ENCODE peak calls at places on chromosomes 13 and 19, in eight cellular contexts. One of them, this sample, is unnamed.

GRCh38 chr19:10514211-10515145 is 2.8 kb downstream of the S1PR5 start:
- DNase-seq in ascending aorta: no peak
- DNase-seq in CD8-positive, alpha-beta T cell: peak; percentile 57
- DNase-seq in brain microvascular endothelial cell: no peak
- DNase-seq in heart right ventricle: no peak
- DNase-seq in fibroblast of lung: no peak
- DNase-seq in A673: peak; percentile 48
- DNase-seq in GM23338: peak; percentile 85
- DNase-seq in this sample: peak; percentile 31

GRCh38 chr13:69423844-69424243 is 683.8 kb upstream of the ATXN8OS start:
- DNase-seq in fibroblast of lung: no peak
- DNase-seq in heart right ventricle: no peak
- DNase-seq in A673: no peak
- DNase-seq in CD8-positive, alpha-beta T cell: no peak
- DNase-seq in brain microvascular endothelial cell: no peak
- DNase-seq in ascending aorta: no peak
- DNase-seq in GM23338: no peak
- DNase-seq in this sample: no peak

GRCh38 chr13:79825959-79826358 is 345.0 kb downstream of the NDFIP2 start:
- DNase-seq in CD8-positive, alpha-beta T cell: no peak
- DNase-seq in A673: no peak
- DNase-seq in ascending aorta: no peak
- DNase-seq in heart right ventricle: no peak
- DNase-seq in fibroblast of lung: no peak
- DNase-seq in GM23338: no peak
- DNase-seq in brain microvascular endothelial cell: no peak
- DNase-seq in this sample: no peak

GRCh38 chr19:40862785-40863184 is 12.5 kb upstream of the CYP2A6 start:
- DNase-seq in brain microvascular endothelial cell: no peak
- DNase-seq in A673: no peak
- DNase-seq in fibroblast of lung: no peak
- DNase-seq in ascending aorta: no peak
- DNase-seq in CD8-positive, alpha-beta T cell: no peak
- DNase-seq in GM23338: no peak
- DNase-seq in heart right ventricle: no peak
- DNase-seq in this sample: no peak

GRCh38 chr13:55497486-55497885 is 1643.2 kb upstream of the PRR20A start:
- DNase-seq in CD8-positive, alpha-beta T cell: no peak
- DNase-seq in fibroblast of lung: no peak
- DNase-seq in heart right ventricle: no peak
- DNase-seq in A673: peak; percentile 9
- DNase-seq in brain microvascular endothelial cell: no peak
- DNase-seq in ascending aorta: no peak
- DNase-seq in GM23338: peak; percentile 8
- DNase-seq in this sample: no peak

GRCh38 chr19:40806385-40807146 is 7.6 kb downstream of the EGLN2 start:
- DNase-seq in fibroblast of lung: peak; percentile 96
- DNase-seq in heart right ventricle: peak; percentile 92
- DNase-seq in A673: peak; percentile 99
- DNase-seq in brain microvascular endothelial cell: peak; percentile 97
- DNase-seq in CD8-positive, alpha-beta T cell: peak; percentile 81
- DNase-seq in GM23338: peak; percentile 100
- DNase-seq in ascending aorta: peak; percentile 50
- DNase-seq in this sample: peak; percentile 69

GRCh38 chr13:28540612-28541011 is 45.7 kb upstream of the FLT1 start:
- DNase-seq in ascending aorta: no peak
- DNase-seq in CD8-positive, alpha-beta T cell: no peak
- DNase-seq in heart right ventricle: no peak
- DNase-seq in A673: no peak
- DNase-seq in fibroblast of lung: no peak
- DNase-seq in brain microvascular endothelial cell: peak; percentile 6
- DNase-seq in GM23338: no peak
- DNase-seq in this sample: no peak

GRCh38 chr13:62933809-62934208 is 1518.2 kb upstream of the PCDH20 start:
- DNase-seq in brain microvascular endothelial cell: no peak
- DNase-seq in GM23338: peak; percentile 7
- DNase-seq in ascending aorta: no peak
- DNase-seq in heart right ventricle: no peak
- DNase-seq in A673: no peak
- DNase-seq in fibroblast of lung: no peak
- DNase-seq in CD8-positive, alpha-beta T cell: no peak
- DNase-seq in this sample: no peak

GRCh38 chr13:30110301-30111070 is 196.9 kb downstream of the KATNAL1 start:
- DNase-seq in ascending aorta: no peak
- DNase-seq in brain microvascular endothelial cell: no peak
- DNase-seq in GM23338: no peak
- DNase-seq in fibroblast of lung: no peak
- DNase-seq in heart right ventricle: no peak
- DNase-seq in A673: no peak
- DNase-seq in CD8-positive, alpha-beta T cell: no peak
- DNase-seq in this sample: no peak

GRCh38 chr13:29567411-29567810 is 28.1 kb downstream of the SLC7A1 start:
- DNase-seq in fibroblast of lung: no peak
- DNase-seq in ascending aorta: no peak
- DNase-seq in A673: no peak
- DNase-seq in brain microvascular endothelial cell: no peak
- DNase-seq in CD8-positive, alpha-beta T cell: no peak
- DNase-seq in GM23338: no peak
- DNase-seq in heart right ventricle: no peak
- DNase-seq in this sample: no peak

GRCh38 chr13:102598061-102598460 is 1.3 kb downstream of the TPP2 start:
- DNase-seq in fibroblast of lung: no peak
- DNase-seq in CD8-positive, alpha-beta T cell: no peak
- DNase-seq in ascending aorta: no peak
- DNase-seq in A673: no peak
- DNase-seq in GM23338: no peak
- DNase-seq in heart right ventricle: no peak
- DNase-seq in brain microvascular endothelial cell: no peak
- DNase-seq in this sample: no peak

GRCh38 chr19:7468840-7469239 is 20.0 kb downstream of the PEX11G start:
- DNase-seq in GM23338: no peak
- DNase-seq in A673: no peak
- DNase-seq in fibroblast of lung: no peak
- DNase-seq in brain microvascular endothelial cell: no peak
- DNase-seq in heart right ventricle: no peak
- DNase-seq in CD8-positive, alpha-beta T cell: no peak
- DNase-seq in ascending aorta: no peak
- DNase-seq in this sample: no peak

GRCh38 chr13:111282425-111282824 is 38.0 kb upstream of the TEX29 start:
- DNase-seq in A673: no peak
- DNase-seq in brain microvascular endothelial cell: no peak
- DNase-seq in fibroblast of lung: no peak
- DNase-seq in CD8-positive, alpha-beta T cell: no peak
- DNase-seq in GM23338: no peak
- DNase-seq in heart right ventricle: no peak
- DNase-seq in ascending aorta: no peak
- DNase-seq in this sample: no peak

GRCh38 chr13:109517516-109517915 is 268.9 kb downstream of the IRS2 start:
- DNase-seq in brain microvascular endothelial cell: no peak
- DNase-seq in GM23338: no peak
- DNase-seq in CD8-positive, alpha-beta T cell: no peak
- DNase-seq in fibroblast of lung: peak; percentile 32
- DNase-seq in ascending aorta: no peak
- DNase-seq in A673: no peak
- DNase-seq in heart right ventricle: no peak
- DNase-seq in this sample: no peak

GRCh38 chr13:81888855-81889254 is 1547.9 kb upstream of the SPRY2 start:
- DNase-seq in brain microvascular endothelial cell: no peak
- DNase-seq in GM23338: no peak
- DNase-seq in ascending aorta: no peak
- DNase-seq in A673: no peak
- DNase-seq in CD8-positive, alpha-beta T cell: no peak
- DNase-seq in fibroblast of lung: no peak
- DNase-seq in heart right ventricle: no peak
- DNase-seq in this sample: no peak

GRCh38 chr13:82647540-82647939 is 1234.7 kb downstream of the SLITRK1 start:
- DNase-seq in A673: no peak
- DNase-seq in ascending aorta: no peak
- DNase-seq in GM23338: peak; percentile 10
- DNase-seq in CD8-positive, alpha-beta T cell: no peak
- DNase-seq in fibroblast of lung: no peak
- DNase-seq in brain microvascular endothelial cell: no peak
- DNase-seq in heart right ventricle: no peak
- DNase-seq in this sample: no peak

GRCh38 chr13:104289400-104289799 is 1223.2 kb upstream of the SLC10A2 start:
- DNase-seq in fibroblast of lung: peak; percentile 23
- DNase-seq in GM23338: no peak
- DNase-seq in brain microvascular endothelial cell: no peak
- DNase-seq in heart right ventricle: no peak
- DNase-seq in CD8-positive, alpha-beta T cell: no peak
- DNase-seq in A673: no peak
- DNase-seq in ascending aorta: no peak
- DNase-seq in this sample: no peak

GRCh38 chr13:49220856-49221614 is 897 bp downstream of the MLNR start:
- DNase-seq in A673: no peak
- DNase-seq in CD8-positive, alpha-beta T cell: no peak
- DNase-seq in GM23338: peak; percentile 57
- DNase-seq in heart right ventricle: no peak
- DNase-seq in fibroblast of lung: peak; percentile 16
- DNase-seq in ascending aorta: no peak
- DNase-seq in brain microvascular endothelial cell: no peak
- DNase-seq in this sample: no peak

GRCh38 chr13:93620366-93620765 is 393.8 kb downstream of the GPC6 start:
- DNase-seq in brain microvascular endothelial cell: no peak
- DNase-seq in heart right ventricle: no peak
- DNase-seq in ascending aorta: no peak
- DNase-seq in fibroblast of lung: peak; percentile 42
- DNase-seq in GM23338: no peak
- DNase-seq in A673: no peak
- DNase-seq in CD8-positive, alpha-beta T cell: no peak
- DNase-seq in this sample: no peak

GRCh38 chr13:32323912-32324311 is 8.6 kb downstream of the BRCA2 start:
- DNase-seq in brain microvascular endothelial cell: peak; percentile 45
- DNase-seq in A673: no peak
- DNase-seq in GM23338: no peak
- DNase-seq in heart right ventricle: no peak
- DNase-seq in CD8-positive, alpha-beta T cell: no peak
- DNase-seq in fibroblast of lung: peak; percentile 81
- DNase-seq in ascending aorta: no peak
- DNase-seq in this sample: no peak

GRCh38 chr13:90201676-90202425 is 1145.6 kb upstream of the MIR17HG start:
- DNase-seq in fibroblast of lung: no peak
- DNase-seq in GM23338: no peak
- DNase-seq in A673: no peak
- DNase-seq in heart right ventricle: peak; percentile 7
- DNase-seq in ascending aorta: no peak
- DNase-seq in brain microvascular endothelial cell: no peak
- DNase-seq in CD8-positive, alpha-beta T cell: no peak
- DNase-seq in this sample: no peak

GRCh38 chr13:35787937-35788336 is 311.4 kb upstream of the MAB21L1 start:
- DNase-seq in brain microvascular endothelial cell: no peak
- DNase-seq in heart right ventricle: no peak
- DNase-seq in A673: no peak
- DNase-seq in CD8-positive, alpha-beta T cell: no peak
- DNase-seq in fibroblast of lung: peak; percentile 34
- DNase-seq in GM23338: peak; percentile 29
- DNase-seq in ascending aorta: no peak
- DNase-seq in this sample: no peak

GRCh38 chr19:30085394-30085793 is 143.4 kb downstream of the URI1 start:
- DNase-seq in ascending aorta: no peak
- DNase-seq in CD8-positive, alpha-beta T cell: no peak
- DNase-seq in heart right ventricle: no peak
- DNase-seq in A673: peak; percentile 24
- DNase-seq in fibroblast of lung: peak; percentile 3
- DNase-seq in brain microvascular endothelial cell: no peak
- DNase-seq in GM23338: peak; percentile 74
- DNase-seq in this sample: no peak

GRCh38 chr19:7983995-7984837 is 21.2 kb downstream of the ELAVL1 start:
- DNase-seq in fibroblast of lung: no peak
- DNase-seq in A673: no peak
- DNase-seq in GM23338: no peak
- DNase-seq in ascending aorta: no peak
- DNase-seq in CD8-positive, alpha-beta T cell: no peak
- DNase-seq in brain microvascular endothelial cell: no peak
- DNase-seq in heart right ventricle: no peak
- DNase-seq in this sample: no peak

GRCh38 chr13:29758591-29759114 is 91.8 kb downstream of the UBL3 start:
- DNase-seq in A673: no peak
- DNase-seq in ascending aorta: peak; percentile 36
- DNase-seq in fibroblast of lung: no peak
- DNase-seq in CD8-positive, alpha-beta T cell: peak; percentile 47
- DNase-seq in heart right ventricle: no peak
- DNase-seq in GM23338: no peak
- DNase-seq in brain microvascular endothelial cell: peak; percentile 18
- DNase-seq in this sample: no peak

GRCh38 chr19:32814046-32814445 is 55.5 kb downstream of the SLC7A9 start:
- DNase-seq in A673: no peak
- DNase-seq in ascending aorta: no peak
- DNase-seq in CD8-positive, alpha-beta T cell: no peak
- DNase-seq in brain microvascular endothelial cell: no peak
- DNase-seq in heart right ventricle: no peak
- DNase-seq in fibroblast of lung: no peak
- DNase-seq in GM23338: no peak
- DNase-seq in this sample: no peak
- H3K27ac ChIP-seq in A673: no peak overlapping the region
- H3K27ac ChIP-seq in ascending aorta: no peak overlapping the region
- H3K27ac ChIP-seq in CD8-positive, alpha-beta T cell: no peak overlapping the region
- H3K27ac ChIP-seq in brain microvascular endothelial cell: no peak overlapping the region
- H3K27ac ChIP-seq in heart right ventricle: no peak overlapping the region
- H3K27ac ChIP-seq in fibroblast of lung: no peak overlapping the region
- H3K27ac ChIP-seq in GM23338: no peak overlapping the region
- H3K27ac ChIP-seq in this sample: no peak overlapping the region

GRCh38 chr13:76307157-76307556 is 579.0 kb downstream of the KCTD12 start:
- DNase-seq in heart right ventricle: no peak
- DNase-seq in ascending aorta: no peak
- DNase-seq in CD8-positive, alpha-beta T cell: no peak
- DNase-seq in fibroblast of lung: peak; percentile 70
- DNase-seq in GM23338: no peak
- DNase-seq in brain microvascular endothelial cell: peak; percentile 65
- DNase-seq in A673: no peak
- DNase-seq in this sample: no peak
- TF ChIP-seq CTCF in heart right ventricle: no peak
- TF ChIP-seq CTCF in ascending aorta: no peak
- TF ChIP-seq CTCF in CD8-positive, alpha-beta T cell: no peak
- TF ChIP-seq CTCF in fibroblast of lung: no peak
- TF ChIP-seq CTCF in GM23338: no peak
- TF ChIP-seq CTCF in brain microvascular endothelial cell: peak; percentile 15
- TF ChIP-seq CTCF in A673: no peak
- TF ChIP-seq CTCF in this sample: no peak

GRCh38 chr19:47897857-47898256 is 11.7 kb upstream of the SULT2A1 start:
- DNase-seq in ascending aorta: no peak
- DNase-seq in brain microvascular endothelial cell: no peak
- DNase-seq in fibroblast of lung: no peak
- DNase-seq in A673: no peak
- DNase-seq in CD8-positive, alpha-beta T cell: no peak
- DNase-seq in GM23338: no peak
- DNase-seq in heart right ventricle: no peak
- DNase-seq in this sample: no peak
- H3K27me3 ChIP-seq in ascending aorta: no peaks in the 10 kb centered on the region
- H3K27me3 ChIP-seq in brain microvascular endothelial cell: no peaks in the 10 kb centered on the region
- H3K27me3 ChIP-seq in fibroblast of lung: no peaks in the 10 kb centered on the region
- H3K27me3 ChIP-seq in A673: peaks cover 6% of the 10 kb centered on the region
- H3K27me3 ChIP-seq in CD8-positive, alpha-beta T cell: no peaks in the 10 kb centered on the region
- H3K27me3 ChIP-seq in GM23338: no peaks in the 10 kb centered on the region
- H3K27me3 ChIP-seq in heart right ventricle: no peaks in the 10 kb centered on the region
- H3K27me3 ChIP-seq in this sample: no peaks in the 10 kb centered on the region

DNA sequence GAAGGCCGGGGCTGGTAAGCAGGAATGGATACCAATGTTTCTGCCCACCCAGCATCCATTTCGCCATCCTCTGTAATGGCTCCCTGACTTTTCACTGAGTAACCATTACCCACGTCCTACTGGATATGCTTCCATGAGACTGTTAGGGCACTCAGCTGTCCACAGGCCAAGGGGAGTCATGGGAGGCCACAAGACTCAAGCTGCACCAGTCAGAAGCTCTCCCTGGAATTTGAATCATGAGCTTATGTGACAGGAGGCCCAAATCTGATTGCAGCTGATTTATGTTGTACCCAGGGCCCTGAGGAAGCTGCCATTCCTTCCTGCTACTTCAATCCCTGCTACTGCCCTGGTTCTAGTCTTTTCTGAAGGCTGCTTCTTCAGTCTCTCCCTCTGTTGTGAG is 28.3 kb downstream of the DEDD2 start:
- DNase-seq in A673: no peak
- DNase-seq in CD8-positive, alpha-beta T cell: no peak
- DNase-seq in heart right ventricle: no peak
- DNase-seq in brain microvascular endothelial cell: no peak
- DNase-seq in ascending aorta: no peak
- DNase-seq in fibroblast of lung: no peak
- DNase-seq in GM23338: no peak
- DNase-seq in this sample: no peak
- H3K27ac ChIP-seq in A673: no peak overlapping the region
- H3K27ac ChIP-seq in CD8-positive, alpha-beta T cell: no peak overlapping the region
- H3K27ac ChIP-seq in heart right ventricle: no peak overlapping the region
- H3K27ac ChIP-seq in brain microvascular endothelial cell: no peak overlapping the region
- H3K27ac ChIP-seq in ascending aorta: no peak overlapping the region
- H3K27ac ChIP-seq in fibroblast of lung: no peak overlapping the region
- H3K27ac ChIP-seq in GM23338: no peak overlapping the region
- H3K27ac ChIP-seq in this sample: no peak overlapping the region

This sample was measured in CD4-positive, alpha-beta T cell.